ENCODE peak calls at places on chromosomes 13 and 19, in five cellular contexts. Y is cardiac fibroblast, V is AML-193, G is mucosa of descending colon, C is HCT116. T is an unnamed sample.

GRCh38 chr19:30686252-30686762 is 314.1 kb downstream of the ZNF536 start:
- DNase-seq in Y (peak), V (no peak), G (no peak), C (no peak), T (no peak)

GRCh38 chr19:49823472-49823871 is 5.4 kb downstream of the MED25 start:
- DNase-seq in Y (no peak), V (no peak), G (no peak), C (no peak), T (no peak)

GRCh38 chr19:5646703-5647102 is 23.8 kb downstream of the SAFB start:
- DNase-seq in Y (no peak), V (no peak), G (no peak), C (no peak), T (no peak)

GRCh38 chr13:113835461-113836274 is 28.2 kb downstream of the GAS6 start:
- DNase-seq in Y (peak), V (no peak), G (no peak), C (no peak), T (peak)

GRCh38 chr19:5863030-5863665 is 7.2 kb downstream of the FUT5 start:
- DNase-seq in Y (no peak), V (no peak), G (no peak), C (no peak), T (no peak)

GRCh38 chr19:39307822-39308530 is 11.8 kb downstream of the IFNL1 start:
- DNase-seq in Y (no peak), V (no peak), G (no peak), C (no peak), T (no peak)

GRCh38 chr13:34046457-34046856 is 228.5 kb downstream of the RFC3 start:
- DNase-seq in Y (no peak), V (no peak), G (no peak), C (no peak), T (no peak)

GRCh38 chr13:37303610-37304009 is 198.1 kb upstream of the CSNK1A1L start:
- DNase-seq in Y (no peak), V (no peak), G (no peak), C (no peak), T (no peak)

GRCh38 chr19:7673995-7674667 is 2.8 kb upstream of the MCEMP1 start:
- DNase-seq in Y (peak), V (peak), G (peak), C (peak), T (peak)

GRCh38 chr13:33639640-33640080 is 178.3 kb upstream of the RFC3 start:
- DNase-seq in Y (no peak), V (no peak), G (no peak), C (no peak), T (no peak)

GRCh38 chr13:61423879-61424278 is 8.2 kb upstream of the PCDH20 start:
- DNase-seq in Y (no peak), V (no peak), G (no peak), C (no peak), T (no peak)

GRCh38 chr19:16463991-16464575 is 7.7 kb downstream of the EPS15L1 start:
- DNase-seq in Y (peak), V (no peak), G (no peak), C (no peak), T (no peak)

GRCh38 chr13:27861165-27861564 is 58.6 kb upstream of the PDX1 start:
- DNase-seq in Y (no peak), V (no peak), G (no peak), C (no peak), T (no peak)

GRCh38 chr13:31781064-31781463 is 41.7 kb downstream of the RXFP2 start:
- DNase-seq in Y (no peak), V (no peak), G (no peak), C (no peak), T (no peak)

GRCh38 chr19:43470288-43470687 is 4.9 kb upstream of the LYPD3 start:
- DNase-seq in Y (no peak), V (no peak), G (no peak), C (no peak), T (no peak)

T was measured in NB4.